ENCODE peak calls at places on chromosomes 12 and 14, in nine cellular contexts. F is heart left ventricle; U is CD4-positive, alpha-beta memory T cell; S is fibroblast of lung; H is gastrocnemius medialis; X is stomach; R is PC-9; J is spleen; A is CD4-positive, CD25-positive, alpha-beta regulatory T cell. P is an unnamed sample. For H3K4me1 and H3K27me3, the result is how much of the 10 kb centered on the place peaks cover.

GRCh38 chr14:52692248-52692962 is 3.0 kb downstream of the ERO1A start:
- DNase-seq in X (no peak), A (peak), J (no peak), F (no peak), U (peak), R (no peak), H (no peak), S (peak), P (no peak)

GRCh38 chr12:15001733-15002471 is 29.1 kb downstream of the PDE6H start:
- DNase-seq in A (no peak), J (peak), H (peak), U (no peak), F (peak), R (no peak), S (peak), X (peak), P (peak)

GRCh38 chr14:64718762-64719161 is 14.5 kb downstream of the PLEKHG3 start:
- DNase-seq in F (no peak), S (no peak), U (no peak), H (no peak), R (no peak), X (no peak), J (no peak), A (no peak), P (no peak)

GRCh38 chr14:59356298-59356697 is 108.9 kb downstream of the GPR135 start:
- DNase-seq in U (no peak), A (no peak), F (no peak), R (no peak), S (no peak), H (no peak), X (no peak), J (no peak), P (no peak)

GRCh38 chr12:70393787-70394519 is 27.9 kb downstream of the KCNMB4 start:
- DNase-seq in U (no peak), S (peak), J (no peak), F (no peak), H (no peak), A (no peak), X (no peak), R (peak), P (no peak)

GRCh38 chr14:101862711-101863110 is 101.2 kb downstream of the PPP2R5C start:
- DNase-seq in S (peak), A (no peak), F (no peak), H (no peak), U (no peak), R (no peak), J (no peak), X (no peak), P (peak)

GRCh38 chr12:2306012-2306411 is 253.2 kb downstream of the CACNA1C start:
- DNase-seq in U (no peak), X (no peak), S (peak), F (no peak), J (no peak), A (no peak), H (no peak), R (no peak), P (no peak)

GRCh38 chr12:108357834-108358579 is 18.9 kb upstream of the CMKLR1 start:
- DNase-seq in A (no peak), S (no peak), R (no peak), J (no peak), U (no peak), F (no peak), H (no peak), X (no peak), P (no peak)

GRCh38 chr12:80053048-80053790 is 46.1 kb upstream of the OTOGL start:
- DNase-seq in F (peak), H (peak), R (no peak), X (peak), J (no peak), A (no peak), U (no peak), S (peak), P (peak)

GRCh38 chr14:38536376-38537038 is 280.6 kb upstream of the CLEC14A start:
- DNase-seq in R (no peak), A (no peak), F (no peak), S (peak), J (no peak), U (no peak), X (no peak), H (no peak), P (no peak)

GRCh38 chr12:24198070-24198469 is 248.6 kb upstream of the SOX5 start:
- DNase-seq in A (no peak), S (peak), R (no peak), X (no peak), H (no peak), J (no peak), U (no peak), F (no peak), P (no peak)

GRCh38 chr12:21308785-21309184 is 25.9 kb downstream of the SLCO1A2 start:
- DNase-seq in X (no peak), H (no peak), S (no peak), J (no peak), A (no peak), R (no peak), F (no peak), U (no peak), P (no peak)

GRCh38 chr14:61451891-61452400 is 130.6 kb downstream of the PRKCH start:
- DNase-seq in F (no peak), A (no peak), R (no peak), J (no peak), H (no peak), U (no peak), S (no peak), X (no peak), P (no peak)
- H3K4me1 ChIP-seq in F (under half), A (half or more), R (under half), J (under half), H (under half), U (half or more), S (under half), X (under half), P (under half)

GRCh38 chr12:50579757-50580267 is 75.0 kb downstream of the DIP2B start:
- DNase-seq in A (no peak), U (no peak), H (no peak), S (peak), J (no peak), X (no peak), F (no peak), R (no peak), P (no peak)
- H3K4me3 ChIP-seq in A (no peak), U (no peak), H (no peak), S (no peak), J (no peak), X (no peak), F (no peak), R (no peak), P (no peak)

GRCh38 chr12:69343885-69344612 is 4.1 kb upstream of the LYZ start:
- DNase-seq in R (no peak), U (no peak), F (no peak), X (no peak), S (no peak), A (no peak), H (no peak), J (no peak), P (no peak)
- H3K27me3 ChIP-seq in R (under half), U (under half), F (under half), X (under half), S (under half), A (under half), H (under half), J (under half), P (under half)

DNA sequence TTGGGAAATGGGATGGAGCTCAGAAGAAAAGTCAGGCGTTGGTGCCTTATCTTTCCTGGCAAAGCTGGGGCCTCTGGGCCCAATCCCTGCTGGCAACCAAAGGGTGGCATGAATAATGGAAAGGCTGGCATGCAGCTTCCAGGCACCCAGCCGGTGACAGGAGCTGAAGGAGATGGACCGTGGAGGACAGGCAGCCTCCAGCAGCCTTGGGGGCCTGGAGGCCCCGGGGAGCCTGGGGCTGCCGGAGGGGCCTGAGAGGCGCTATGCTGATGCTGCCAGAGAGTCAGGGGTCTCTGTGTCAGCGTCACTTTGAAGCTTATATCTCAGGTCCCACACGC is 38.2 kb upstream of the EML1 start:
- DNase-seq in J (no peak), S (no peak), U (no peak), X (no peak), R (no peak), H (no peak), F (peak), A (no peak), P (no peak)
- H3K4me1 ChIP-seq in J (under half), S (half or more), U (under half), X (half or more), R (half or more), H (under half), F (half or more), A (under half), P (half or more)

DNA sequence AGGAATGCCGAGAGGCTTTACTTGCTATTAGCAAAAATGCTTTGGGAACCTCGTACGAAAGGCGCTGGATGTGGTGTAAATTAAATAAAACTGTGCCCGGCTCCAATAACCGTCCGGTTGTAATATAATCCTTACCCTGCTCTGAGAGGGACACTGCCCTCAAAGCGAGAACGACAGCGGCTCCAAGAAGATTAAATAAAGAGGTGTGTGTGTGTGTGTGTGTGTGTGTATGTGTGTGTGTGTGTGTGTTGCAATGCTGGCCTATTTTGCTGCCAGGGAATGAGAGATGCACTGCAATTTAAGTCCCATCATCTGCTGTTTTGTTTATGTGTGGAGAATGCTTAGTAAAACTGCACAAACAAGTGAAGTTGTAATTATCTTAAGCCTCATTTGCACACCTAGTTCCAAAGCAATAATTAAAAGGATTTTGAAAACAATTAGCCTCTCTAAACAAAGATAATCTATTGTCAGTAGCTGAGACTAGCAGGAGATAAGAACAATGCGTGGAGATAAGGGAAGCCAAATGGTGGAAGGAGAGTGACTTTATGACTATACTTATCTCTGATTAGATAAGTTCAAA is 1.2 kb upstream of the SIX1 start:
- DNase-seq in X (no peak), F (no peak), A (no peak), H (peak), J (no peak), R (no peak), S (no peak), U (no peak), P (no peak)
- H3K4me3 ChIP-seq in X (peak), F (no peak), A (no peak), H (peak), J (no peak), R (peak), S (peak), U (no peak), P (no peak)

GRCh38 chr14:69363964-69364363 is 34.1 kb downstream of the ERH start:
- DNase-seq in A (no peak), X (no peak), H (no peak), F (no peak), J (no peak), S (no peak), R (no peak), U (no peak), P (no peak)

GRCh38 chr14:69366069-69366468 is 32.0 kb downstream of the ERH start:
- DNase-seq in J (no peak), R (no peak), U (no peak), A (no peak), H (no peak), S (no peak), X (no peak), F (no peak), P (no peak)

GRCh38 chr14:69370061-69370460 is 28.0 kb downstream of the ERH start:
- DNase-seq in J (no peak), X (no peak), R (no peak), S (no peak), F (no peak), H (no peak), U (no peak), A (no peak), P (no peak)

GRCh38 chr14:69368381-69368780 is 29.7 kb downstream of the ERH start:
- DNase-seq in J (no peak), S (no peak), H (no peak), U (no peak), F (no peak), X (no peak), R (no peak), A (no peak), P (no peak)

DNA sequence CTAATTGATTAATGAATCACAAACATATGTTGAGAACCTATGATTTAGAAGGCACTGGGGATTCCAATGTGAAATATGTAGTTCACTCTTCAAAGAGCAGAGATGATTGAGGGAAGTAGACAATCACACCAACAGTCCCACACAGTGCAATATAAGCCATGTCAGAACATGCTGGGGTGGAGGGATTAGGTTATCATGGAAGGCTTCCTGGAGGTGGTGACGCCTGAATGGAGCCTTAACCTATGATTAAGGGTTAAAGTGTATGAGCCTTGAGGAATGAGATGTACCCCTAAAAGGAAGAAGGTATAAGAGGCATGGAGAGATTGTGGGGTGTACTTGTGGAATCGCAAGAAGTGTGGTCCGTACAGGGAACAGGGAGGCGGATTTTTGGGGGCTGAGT is 31.3 kb downstream of the ERH start:
- DNase-seq in A (no peak), H (no peak), J (no peak), U (no peak), F (no peak), X (no peak), R (no peak), S (no peak), P (no peak)
- H3K27me3 ChIP-seq in A (under half), H (under half), J (under half), U (under half), F (under half), X (under half), R (under half), S (under half), P (under half)

P was measured in right atrium auricular region.